ENCODE peak calls at places on chromosomes 2 and 18, in nine cellular contexts. X, W, N, G, Y, P, O, Q and B are unnamed samples.
A peak's percentile ranks its signal among the peaks of the same experiment; 100 is the strongest.

GRCh38 chr2:28648147-28648546 is 103.5 kb upstream of the PPP1CB start:
- DNase-seq in X (no peak), G (no peak), N (no peak), W (no peak), P (no peak), Q (no peak), O (no peak), Y (no peak), B (no peak)

GRCh38 chr2:159214325-159214865 is 72.1 kb downstream of the WDSUB1 start:
- DNase-seq in Q (no peak), O (no peak), G (no peak), X (no peak), W (no peak), P (no peak), N (no peak), Y (no peak), B (no peak)

GRCh38 chr2:85769236-85769986 is 15.6 kb downstream of the ATOH8 start:
- DNase-seq in G (no peak), N (peak; percentile 19), Q (peak; percentile 38), O (no peak), X (no peak), W (no peak), Y (peak; percentile 53), P (no peak), B (no peak)

GRCh38 chr2:201882353-201883095 is 76.2 kb downstream of the CDK15 start:
- DNase-seq in W (no peak), Q (no peak), N (peak; percentile 43), G (no peak), Y (no peak), O (peak; percentile 74), X (no peak), P (no peak), B (no peak)

GRCh38 chr2:27185331-27186026 is 26.4 kb upstream of the ATRAID start:
- DNase-seq in Q (no peak), G (peak; percentile 22), X (no peak), O (peak; percentile 68), W (no peak), P (peak; percentile 41), Y (no peak), N (peak; percentile 67), B (no peak)

GRCh38 chr2:74567862-74568261 is 13.3 kb downstream of the DOK1 start:
- DNase-seq in G (no peak), X (no peak), N (no peak), P (no peak), O (peak; percentile 91), Q (peak; percentile 74), Y (no peak), W (no peak), B (no peak)

GRCh38 chr2:231373786-231374185 is 21.7 kb upstream of the B3GNT7 start:
- DNase-seq in G (no peak), O (no peak), P (no peak), Q (no peak), N (no peak), X (no peak), W (no peak), Y (peak; percentile 6), B (no peak)

GRCh38 chr2:239343946-239344856 is 56.6 kb downstream of the HDAC4 start:
- DNase-seq in N (no peak), Q (no peak), Y (no peak), W (no peak), O (peak; percentile 16), X (no peak), P (no peak), G (no peak), B (no peak)

GRCh38 chr2:219381448-219381847 is 6.3 kb downstream of the DNPEP start:
- DNase-seq in O (no peak), N (no peak), P (no peak), W (no peak), Y (no peak), X (no peak), Q (no peak), G (no peak), B (no peak)

GRCh38 chr2:215748446-215748845 is 264.9 kb downstream of the MREG start:
- DNase-seq in X (no peak), Q (no peak), W (no peak), P (no peak), Y (no peak), G (no peak), O (no peak), N (no peak), B (peak; percentile 23)

GRCh38 chr2:128490321-128490720 is 171.7 kb upstream of the HS6ST1 start:
- DNase-seq in Q (no peak), P (no peak), W (no peak), N (no peak), G (no peak), O (no peak), Y (no peak), X (peak; percentile 2), B (no peak)

GRCh38 chr18:37421349-37422080 is 144.1 kb downstream of the CELF4 start:
- DNase-seq in N (no peak), Q (no peak), O (no peak), G (no peak), W (no peak), P (no peak), Y (no peak), X (no peak), B (no peak)

GRCh38 chr2:237509151-237509550 is 22.1 kb downstream of the MLPH start:
- DNase-seq in Y (no peak), W (no peak), O (no peak), X (no peak), N (no peak), P (no peak), Q (no peak), G (no peak), B (no peak)

GRCh38 chr2:78768016-78768415 is 257.5 kb upstream of the REG3G start:
- DNase-seq in X (no peak), P (no peak), Q (no peak), G (no peak), Y (no peak), W (no peak), O (no peak), N (no peak), B (no peak)

GRCh38 chr18:77099501-77100370 is 32.8 kb downstream of the MBP start:
- DNase-seq in P (no peak), Q (no peak), W (no peak), Y (no peak), G (no peak), X (no peak), O (no peak), N (peak; percentile 65), B (no peak)

GRCh38 chr2:127400897-127401756 is 13.4 kb upstream of the MAP3K2 start:
- DNase-seq in X (no peak), O (peak; percentile 40), N (no peak), G (no peak), W (no peak), Q (peak; percentile 91), P (peak; percentile 65), Y (peak; percentile 67), B (no peak)

GRCh38 chr2:101473911-101474751 is 781 bp downstream of the RFX8 start:
- DNase-seq in W (no peak), N (no peak), P (peak; percentile 27), G (no peak), X (no peak), O (peak; percentile 66), Q (peak; percentile 45), Y (peak; percentile 58), B (no peak)
- H3K27ac ChIP-seq in W (peak overlapping the region; percentile 50), N (no peak overlapping the region), P (peak overlapping the region; percentile 76), G (no peak overlapping the region), X (peak overlapping the region; percentile 90), O (peak overlapping the region; percentile 97), Q (peak overlapping the region; percentile 30), Y (no peak overlapping the region), B (peak overlapping the region; percentile 51)

DNA sequence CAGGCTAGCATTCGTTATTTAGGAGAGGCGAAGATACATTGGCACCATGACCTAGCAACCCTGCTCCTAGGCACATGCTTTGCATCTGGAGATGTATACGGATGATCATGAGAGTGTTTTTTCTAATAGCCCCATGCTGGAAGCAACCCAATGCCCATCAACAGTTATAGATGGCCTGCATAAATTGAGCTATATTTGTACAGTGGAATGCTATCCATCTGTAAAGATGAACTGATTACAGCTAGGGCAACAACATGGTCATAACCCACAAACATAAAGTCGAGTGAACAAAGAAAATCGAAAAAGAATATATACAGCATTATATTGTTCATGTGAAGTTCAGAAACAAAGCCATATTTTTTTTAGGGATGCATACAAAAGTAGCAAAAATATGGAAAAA is 20.6 kb upstream of the CHRNA1 start:
- DNase-seq in P (no peak), X (no peak), N (no peak), W (no peak), G (no peak), O (no peak), Y (no peak), Q (no peak), B (no peak)
- H3K27ac ChIP-seq in P (no peak overlapping the region), X (no peak overlapping the region), N (no peak overlapping the region), W (no peak overlapping the region), G (no peak overlapping the region), O (peak overlapping the region; percentile 94), Y (no peak overlapping the region), Q (no peak overlapping the region), B (no peak overlapping the region)

DNA sequence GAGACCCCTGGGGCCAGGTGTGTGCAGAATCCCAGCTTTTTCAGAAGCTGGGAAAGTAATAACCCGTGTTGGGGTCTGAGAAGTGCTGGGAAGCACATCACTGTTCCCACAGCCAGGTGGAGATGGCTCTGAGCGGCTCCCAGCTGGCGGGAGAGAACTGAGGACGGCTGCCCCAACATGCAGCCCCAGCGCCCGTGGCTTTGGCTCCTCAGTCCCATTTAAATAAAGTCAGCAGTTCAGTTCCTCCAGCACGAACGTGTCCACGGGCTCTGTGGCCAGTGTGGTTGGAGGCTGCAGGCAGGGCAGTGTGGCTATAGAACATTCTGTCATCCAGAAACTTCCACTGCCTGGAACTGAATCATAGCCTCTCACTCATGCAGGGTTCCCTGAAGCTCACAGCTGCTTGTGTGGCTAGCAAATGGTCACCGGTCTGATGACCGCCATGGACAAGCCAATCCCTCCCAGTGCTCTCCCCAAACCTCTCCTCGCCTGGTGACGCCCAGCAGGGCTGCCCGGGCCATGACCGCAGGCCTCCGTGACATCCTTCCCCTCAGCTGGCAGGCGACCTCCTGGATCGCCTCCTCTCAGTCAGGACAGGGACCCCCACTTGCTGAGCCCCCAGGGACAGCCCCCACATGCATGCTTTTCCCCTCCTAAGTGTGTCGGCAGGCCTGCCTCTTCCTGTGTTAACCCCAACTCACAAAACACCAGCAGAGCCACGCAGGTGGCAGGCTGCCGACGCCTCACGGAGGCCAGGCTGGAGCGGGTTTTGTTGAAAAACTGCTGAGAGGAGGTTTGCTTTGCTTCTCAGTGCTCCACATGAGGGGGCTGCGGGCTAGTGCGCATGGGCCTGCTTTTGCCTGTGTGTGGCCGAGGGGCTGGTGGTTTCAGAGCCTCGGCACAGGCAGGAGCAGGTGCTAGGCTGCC is 1.3 kb downstream of the RTP5 start:
- DNase-seq in P (no peak), O (no peak), N (no peak), W (no peak), Y (peak; percentile 35), X (no peak), Q (no peak), G (no peak), B (no peak)
- H3K27ac ChIP-seq in P (no peak overlapping the region), O (no peak overlapping the region), N (no peak overlapping the region), W (no peak overlapping the region), Y (no peak overlapping the region), X (no peak overlapping the region), Q (no peak overlapping the region), G (no peak overlapping the region), B (no peak overlapping the region)

DNA sequence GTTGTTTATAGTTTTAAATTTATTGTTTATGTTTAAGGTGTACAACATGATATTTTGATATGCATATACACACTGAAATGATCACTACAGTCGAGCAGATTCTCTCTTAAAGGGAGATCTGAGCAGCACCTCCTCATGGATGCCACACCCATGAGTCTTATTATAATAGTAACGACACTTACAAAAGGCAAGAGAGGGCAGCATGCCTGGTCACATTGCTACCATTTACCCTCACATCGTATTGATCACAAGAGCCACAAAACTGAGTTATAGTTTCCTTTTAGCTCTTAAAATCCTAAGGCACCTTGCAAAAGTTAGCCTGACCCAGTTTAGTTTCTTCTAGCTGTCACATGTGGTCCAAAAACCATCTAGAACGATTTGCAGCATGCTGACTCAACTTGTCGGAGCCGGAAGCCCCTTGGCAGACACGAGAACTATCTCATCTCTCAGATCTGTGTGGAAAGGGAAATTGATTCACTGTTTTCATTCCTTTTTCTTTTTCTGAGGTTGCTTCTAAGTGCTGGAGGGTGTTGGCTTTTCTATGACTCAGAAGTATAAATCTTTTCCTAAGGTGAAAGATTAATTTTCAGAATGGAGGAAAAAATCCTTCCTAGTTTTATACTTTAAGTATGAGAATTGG is 85.3 kb downstream of the CDC42EP3 start:
- DNase-seq in G (peak; percentile 73), Y (no peak), O (peak; percentile 98), W (no peak), Q (peak; percentile 69), N (no peak), P (peak; percentile 28), X (no peak), B (no peak)
- H3K27ac ChIP-seq in G (peak overlapping the region; percentile 63), Y (peak overlapping the region; percentile 54), O (no peak overlapping the region), W (no peak overlapping the region), Q (peak overlapping the region; percentile 86), N (no peak overlapping the region), P (peak overlapping the region; percentile 77), X (peak overlapping the region; percentile 68), B (no peak overlapping the region)